ENCODE peak calls at places on chromosome 1, in eight cellular contexts. One of them, this sample, is unnamed.

GRCh38 chr1:158999301-159000069 is 10.2 kb upstream of the IFI16 start:
- DNase-seq in dorsolateral prefrontal cortex: peak
- DNase-seq in brain microvascular endothelial cell: peak
- DNase-seq in foreskin keratinocyte: peak
- DNase-seq in astrocyte of the spinal cord: peak
- DNase-seq in thyroid gland: peak
- DNase-seq in tibial artery: peak
- DNase-seq in heart right ventricle: peak
- DNase-seq in this sample: peak

GRCh38 chr1:182861994-182862393 is 22.8 kb downstream of the DHX9 start:
- DNase-seq in astrocyte of the spinal cord: peak
- DNase-seq in dorsolateral prefrontal cortex: no peak
- DNase-seq in heart right ventricle: no peak
- DNase-seq in foreskin keratinocyte: no peak
- DNase-seq in thyroid gland: no peak
- DNase-seq in tibial artery: no peak
- DNase-seq in brain microvascular endothelial cell: peak
- DNase-seq in this sample: no peak

GRCh38 chr1:158002630-158003408 is 9.4 kb downstream of the KIRREL1 start:
- DNase-seq in astrocyte of the spinal cord: peak
- DNase-seq in brain microvascular endothelial cell: no peak
- DNase-seq in dorsolateral prefrontal cortex: no peak
- DNase-seq in heart right ventricle: no peak
- DNase-seq in thyroid gland: peak
- DNase-seq in foreskin keratinocyte: peak
- DNase-seq in tibial artery: peak
- DNase-seq in this sample: peak

GRCh38 chr1:9319789-9320519 is 27.3 kb downstream of the SPSB1 start:
- DNase-seq in astrocyte of the spinal cord: no peak
- DNase-seq in foreskin keratinocyte: no peak
- DNase-seq in heart right ventricle: no peak
- DNase-seq in tibial artery: no peak
- DNase-seq in brain microvascular endothelial cell: no peak
- DNase-seq in thyroid gland: no peak
- DNase-seq in dorsolateral prefrontal cortex: no peak
- DNase-seq in this sample: no peak

GRCh38 chr1:230105754-230106625 is 39.0 kb downstream of the GALNT2 start:
- DNase-seq in foreskin keratinocyte: no peak
- DNase-seq in thyroid gland: no peak
- DNase-seq in tibial artery: no peak
- DNase-seq in heart right ventricle: no peak
- DNase-seq in astrocyte of the spinal cord: peak
- DNase-seq in brain microvascular endothelial cell: peak
- DNase-seq in dorsolateral prefrontal cortex: no peak
- DNase-seq in this sample: peak

GRCh38 chr1:50343323-50343722 is 79.9 kb downstream of the DMRTA2 start:
- DNase-seq in tibial artery: no peak
- DNase-seq in heart right ventricle: no peak
- DNase-seq in dorsolateral prefrontal cortex: no peak
- DNase-seq in astrocyte of the spinal cord: no peak
- DNase-seq in foreskin keratinocyte: no peak
- DNase-seq in thyroid gland: no peak
- DNase-seq in brain microvascular endothelial cell: no peak
- DNase-seq in this sample: no peak

GRCh38 chr1:10779201-10779600 is 17.2 kb downstream of the CASZ1 start:
- DNase-seq in brain microvascular endothelial cell: no peak
- DNase-seq in tibial artery: no peak
- DNase-seq in thyroid gland: no peak
- DNase-seq in foreskin keratinocyte: peak
- DNase-seq in astrocyte of the spinal cord: no peak
- DNase-seq in heart right ventricle: no peak
- DNase-seq in dorsolateral prefrontal cortex: no peak
- DNase-seq in this sample: no peak

GRCh38 chr1:199010933-199011332 is 372.1 kb downstream of the PTPRC start:
- DNase-seq in tibial artery: no peak
- DNase-seq in brain microvascular endothelial cell: peak
- DNase-seq in dorsolateral prefrontal cortex: no peak
- DNase-seq in astrocyte of the spinal cord: peak
- DNase-seq in heart right ventricle: no peak
- DNase-seq in thyroid gland: no peak
- DNase-seq in foreskin keratinocyte: peak
- DNase-seq in this sample: peak

GRCh38 chr1:91749690-91750335 is 136.1 kb downstream of the TGFBR3 start:
- DNase-seq in foreskin keratinocyte: no peak
- DNase-seq in brain microvascular endothelial cell: no peak
- DNase-seq in dorsolateral prefrontal cortex: no peak
- DNase-seq in tibial artery: no peak
- DNase-seq in astrocyte of the spinal cord: no peak
- DNase-seq in thyroid gland: no peak
- DNase-seq in heart right ventricle: no peak
- DNase-seq in this sample: no peak

GRCh38 chr1:224894915-224895314 is 34.6 kb upstream of the DNAH14 start:
- DNase-seq in tibial artery: no peak
- DNase-seq in astrocyte of the spinal cord: peak
- DNase-seq in foreskin keratinocyte: no peak
- DNase-seq in dorsolateral prefrontal cortex: no peak
- DNase-seq in heart right ventricle: no peak
- DNase-seq in thyroid gland: no peak
- DNase-seq in brain microvascular endothelial cell: no peak
- DNase-seq in this sample: peak

GRCh38 chr1:3634059-3634800 is 9.4 kb downstream of the TPRG1L start:
- DNase-seq in foreskin keratinocyte: no peak
- DNase-seq in thyroid gland: no peak
- DNase-seq in astrocyte of the spinal cord: no peak
- DNase-seq in dorsolateral prefrontal cortex: no peak
- DNase-seq in tibial artery: no peak
- DNase-seq in brain microvascular endothelial cell: no peak
- DNase-seq in heart right ventricle: no peak
- DNase-seq in this sample: no peak

GRCh38 chr1:178536844-178537371 is 24.0 kb downstream of the TEX35 start:
- DNase-seq in dorsolateral prefrontal cortex: no peak
- DNase-seq in tibial artery: peak
- DNase-seq in foreskin keratinocyte: peak
- DNase-seq in heart right ventricle: peak
- DNase-seq in astrocyte of the spinal cord: peak
- DNase-seq in thyroid gland: no peak
- DNase-seq in brain microvascular endothelial cell: peak
- DNase-seq in this sample: peak

GRCh38 chr1:180188103-180188506 is 33.4 kb downstream of the QSOX1 start:
- DNase-seq in brain microvascular endothelial cell: peak
- DNase-seq in thyroid gland: peak
- DNase-seq in foreskin keratinocyte: no peak
- DNase-seq in dorsolateral prefrontal cortex: peak
- DNase-seq in tibial artery: no peak
- DNase-seq in astrocyte of the spinal cord: peak
- DNase-seq in heart right ventricle: peak
- DNase-seq in this sample: peak

GRCh38 chr1:212928323-212929281 is 21.7 kb upstream of the VASH2 start:
- DNase-seq in foreskin keratinocyte: peak
- DNase-seq in thyroid gland: no peak
- DNase-seq in dorsolateral prefrontal cortex: no peak
- DNase-seq in astrocyte of the spinal cord: no peak
- DNase-seq in brain microvascular endothelial cell: no peak
- DNase-seq in heart right ventricle: no peak
- DNase-seq in tibial artery: no peak
- DNase-seq in this sample: peak

GRCh38 chr1:202162418-202163280 is 2.2 kb upstream of the PTPN7 start:
- DNase-seq in thyroid gland: no peak
- DNase-seq in tibial artery: no peak
- DNase-seq in foreskin keratinocyte: no peak
- DNase-seq in heart right ventricle: no peak
- DNase-seq in brain microvascular endothelial cell: no peak
- DNase-seq in dorsolateral prefrontal cortex: no peak
- DNase-seq in astrocyte of the spinal cord: no peak
- DNase-seq in this sample: no peak

GRCh38 chr1:236765831-236766230 is 29.3 kb upstream of the MTR start:
- DNase-seq in brain microvascular endothelial cell: no peak
- DNase-seq in thyroid gland: no peak
- DNase-seq in heart right ventricle: no peak
- DNase-seq in astrocyte of the spinal cord: no peak
- DNase-seq in foreskin keratinocyte: no peak
- DNase-seq in tibial artery: no peak
- DNase-seq in dorsolateral prefrontal cortex: no peak
- DNase-seq in this sample: no peak

GRCh38 chr1:91885331-91885715 is 628 bp downstream of the TGFBR3 start:
- DNase-seq in foreskin keratinocyte: no peak
- DNase-seq in brain microvascular endothelial cell: peak
- DNase-seq in astrocyte of the spinal cord: no peak
- DNase-seq in tibial artery: peak
- DNase-seq in dorsolateral prefrontal cortex: no peak
- DNase-seq in heart right ventricle: peak
- DNase-seq in thyroid gland: no peak
- DNase-seq in this sample: no peak

GRCh38 chr1:52365746-52366516 is at the start of gene CC2D1B:
- DNase-seq in foreskin keratinocyte: peak
- DNase-seq in thyroid gland: peak
- DNase-seq in brain microvascular endothelial cell: peak
- DNase-seq in dorsolateral prefrontal cortex: peak
- DNase-seq in tibial artery: peak
- DNase-seq in heart right ventricle: peak
- DNase-seq in astrocyte of the spinal cord: peak
- DNase-seq in this sample: peak
- TF ChIP-seq CTCF in foreskin keratinocyte: peak
- TF ChIP-seq CTCF in thyroid gland: peak
- TF ChIP-seq CTCF in brain microvascular endothelial cell: no peak
- TF ChIP-seq CTCF in dorsolateral prefrontal cortex: peak
- TF ChIP-seq CTCF in tibial artery: peak
- TF ChIP-seq CTCF in heart right ventricle: no peak
- TF ChIP-seq CTCF in astrocyte of the spinal cord: no peak
- TF ChIP-seq CTCF in this sample: peak

GRCh38 chr1:72557446-72558049 is 275.2 kb upstream of the NEGR1 start:
- DNase-seq in thyroid gland: no peak
- DNase-seq in brain microvascular endothelial cell: peak
- DNase-seq in dorsolateral prefrontal cortex: no peak
- DNase-seq in heart right ventricle: no peak
- DNase-seq in astrocyte of the spinal cord: peak
- DNase-seq in tibial artery: no peak
- DNase-seq in foreskin keratinocyte: peak
- DNase-seq in this sample: peak
- TF ChIP-seq CTCF in thyroid gland: no peak
- TF ChIP-seq CTCF in brain microvascular endothelial cell: peak
- TF ChIP-seq CTCF in dorsolateral prefrontal cortex: no peak
- TF ChIP-seq CTCF in heart right ventricle: no peak
- TF ChIP-seq CTCF in astrocyte of the spinal cord: peak
- TF ChIP-seq CTCF in tibial artery: no peak
- TF ChIP-seq CTCF in foreskin keratinocyte: peak
- TF ChIP-seq CTCF in this sample: peak

GRCh38 chr1:206116191-206116872 is 856 bp downstream of the AVPR1B start:
- DNase-seq in foreskin keratinocyte: no peak
- DNase-seq in tibial artery: no peak
- DNase-seq in heart right ventricle: no peak
- DNase-seq in brain microvascular endothelial cell: no peak
- DNase-seq in thyroid gland: no peak
- DNase-seq in dorsolateral prefrontal cortex: no peak
- DNase-seq in astrocyte of the spinal cord: no peak
- DNase-seq in this sample: no peak

GRCh38 chr1:206116873-206117150 is 376 bp downstream of the AVPR1B start:
- DNase-seq in astrocyte of the spinal cord: no peak
- DNase-seq in heart right ventricle: no peak
- DNase-seq in brain microvascular endothelial cell: no peak
- DNase-seq in foreskin keratinocyte: no peak
- DNase-seq in thyroid gland: no peak
- DNase-seq in tibial artery: no peak
- DNase-seq in dorsolateral prefrontal cortex: no peak
- DNase-seq in this sample: no peak

GRCh38 chr1:206114692-206115430 is 2.3 kb downstream of the AVPR1B start:
- DNase-seq in brain microvascular endothelial cell: no peak
- DNase-seq in thyroid gland: no peak
- DNase-seq in dorsolateral prefrontal cortex: no peak
- DNase-seq in foreskin keratinocyte: no peak
- DNase-seq in tibial artery: no peak
- DNase-seq in heart right ventricle: no peak
- DNase-seq in astrocyte of the spinal cord: no peak
- DNase-seq in this sample: no peak

GRCh38 chr1:206115791-206116190 is 1.4 kb downstream of the AVPR1B start:
- DNase-seq in thyroid gland: no peak
- DNase-seq in tibial artery: no peak
- DNase-seq in astrocyte of the spinal cord: no peak
- DNase-seq in brain microvascular endothelial cell: no peak
- DNase-seq in heart right ventricle: no peak
- DNase-seq in dorsolateral prefrontal cortex: no peak
- DNase-seq in foreskin keratinocyte: no peak
- DNase-seq in this sample: no peak

DNA sequence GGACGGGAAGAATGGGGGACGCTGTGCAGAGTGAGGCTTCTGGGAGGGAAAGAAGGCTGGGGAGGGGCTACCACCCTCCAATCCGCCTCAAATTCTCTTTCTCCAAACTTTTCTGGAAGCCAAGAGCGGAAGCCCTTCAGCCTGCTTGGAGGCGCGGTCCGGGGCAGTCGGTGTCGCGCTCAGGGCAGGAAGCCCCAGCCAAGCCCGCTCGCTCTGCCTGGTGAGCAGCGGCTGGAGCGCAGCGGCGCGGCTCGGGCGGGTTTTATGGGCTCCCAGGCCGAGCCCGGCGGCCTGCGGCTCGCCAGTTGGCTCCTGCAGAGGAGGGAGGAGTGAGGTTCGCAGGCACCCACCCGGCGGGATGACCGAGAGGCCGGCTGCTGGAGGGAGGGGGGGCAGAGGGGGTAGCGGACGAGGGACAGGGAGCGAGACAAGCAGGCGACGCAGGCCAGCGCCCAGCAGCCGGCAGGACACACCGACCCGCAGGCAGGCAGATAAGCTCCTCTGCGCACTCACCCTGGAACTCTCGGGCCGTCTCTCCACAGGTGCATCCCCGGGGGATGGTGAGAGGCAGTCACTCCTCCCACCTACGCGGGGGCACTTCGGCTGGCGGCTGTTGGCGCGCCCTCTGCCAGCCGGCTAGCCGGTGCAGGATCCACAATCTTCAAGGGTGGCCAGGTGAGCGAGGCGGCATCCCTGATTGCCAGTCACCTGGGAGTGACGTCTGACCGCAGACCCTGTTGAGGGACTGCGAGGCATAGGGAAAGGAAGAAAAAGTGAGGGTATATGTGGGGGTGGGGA is at the start of gene AVPR1B:
- DNase-seq in thyroid gland: peak
- DNase-seq in astrocyte of the spinal cord: peak
- DNase-seq in tibial artery: no peak
- DNase-seq in foreskin keratinocyte: no peak
- DNase-seq in heart right ventricle: peak
- DNase-seq in dorsolateral prefrontal cortex: no peak
- DNase-seq in brain microvascular endothelial cell: peak
- DNase-seq in this sample: no peak
- TF ChIP-seq CTCF in thyroid gland: no peak
- TF ChIP-seq CTCF in astrocyte of the spinal cord: no peak
- TF ChIP-seq CTCF in tibial artery: no peak
- TF ChIP-seq CTCF in foreskin keratinocyte: peak
- TF ChIP-seq CTCF in heart right ventricle: no peak
- TF ChIP-seq CTCF in dorsolateral prefrontal cortex: no peak
- TF ChIP-seq CTCF in brain microvascular endothelial cell: no peak
- TF ChIP-seq CTCF in this sample: no peak

DNA sequence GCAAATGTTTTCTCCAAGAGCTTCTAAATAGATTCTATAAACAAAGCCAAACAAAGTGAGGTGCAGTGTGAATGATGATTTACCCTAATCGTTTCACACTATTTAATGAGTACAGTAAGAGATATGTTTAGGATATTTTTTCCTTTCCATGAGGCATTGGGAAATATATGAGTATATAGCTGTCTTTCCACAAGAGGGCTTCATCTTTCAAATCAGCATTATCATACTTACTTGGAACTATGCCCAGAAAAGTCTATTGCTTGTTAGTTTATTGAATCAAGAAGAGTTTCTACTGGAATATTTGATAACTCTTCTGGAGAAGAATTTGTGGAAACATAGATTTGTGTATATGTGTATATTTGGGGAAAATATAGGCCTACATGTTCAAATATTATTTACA is 277.1 kb upstream of the BRINP3 start:
- DNase-seq in dorsolateral prefrontal cortex: no peak
- DNase-seq in foreskin keratinocyte: peak
- DNase-seq in tibial artery: no peak
- DNase-seq in brain microvascular endothelial cell: no peak
- DNase-seq in heart right ventricle: no peak
- DNase-seq in astrocyte of the spinal cord: peak
- DNase-seq in thyroid gland: no peak
- DNase-seq in this sample: no peak
- TF ChIP-seq CTCF in dorsolateral prefrontal cortex: no peak
- TF ChIP-seq CTCF in foreskin keratinocyte: no peak
- TF ChIP-seq CTCF in tibial artery: no peak
- TF ChIP-seq CTCF in brain microvascular endothelial cell: no peak
- TF ChIP-seq CTCF in heart right ventricle: no peak
- TF ChIP-seq CTCF in astrocyte of the spinal cord: no peak
- TF ChIP-seq CTCF in thyroid gland: no peak
- TF ChIP-seq CTCF in this sample: no peak

This sample was measured in HFFc6.